ENCODE peak calls at places on chromosome 13, in seven cellular contexts. L, M, P, A, B, R and O are unnamed samples.

GRCh38 chr13:104740616-104741222 is 1674.5 kb upstream of the SLC10A2 start:
- DNase-seq in L (no peak), M (no peak), P (no peak), A (no peak), B (no peak), R (no peak), O (no peak)

GRCh38 chr13:48560657-48561337 is 27.9 kb upstream of the RCBTB2 start:
- DNase-seq in L (no peak), M (no peak), P (no peak), A (no peak), B (no peak), R (no peak), O (no peak)

GRCh38 chr13:27621366-27622101 is at the start of gene POLR1D:
- DNase-seq in L (peak), M (peak), P (peak), A (peak), B (no peak), R (peak), O (peak)

GRCh38 chr13:101785858-101786257 is 333.4 kb downstream of the ITGBL1 start:
- DNase-seq in L (no peak), M (no peak), P (no peak), A (no peak), B (peak), R (peak), O (no peak)

GRCh38 chr13:24071016-24071415 is 89.5 kb upstream of the SPATA13 start:
- DNase-seq in L (no peak), M (no peak), P (no peak), A (no peak), B (no peak), R (no peak), O (no peak)

GRCh38 chr13:37277435-37278144 is 172.1 kb upstream of the CSNK1A1L start:
- DNase-seq in L (peak), M (no peak), P (no peak), A (no peak), B (no peak), R (no peak), O (no peak)

GRCh38 chr13:71634605-71635443 is 232.2 kb downstream of the DACH1 start:
- DNase-seq in L (no peak), M (no peak), P (no peak), A (no peak), B (no peak), R (no peak), O (no peak)

GRCh38 chr13:40102854-40103253 is 447.4 kb downstream of the COG6 start:
- DNase-seq in L (peak), M (no peak), P (peak), A (no peak), B (no peak), R (no peak), O (peak)

GRCh38 chr13:24148414-24149305 is 11.9 kb upstream of the SPATA13 start:
- DNase-seq in L (peak), M (peak), P (no peak), A (peak), B (peak), R (peak), O (no peak)

GRCh38 chr13:110546933-110547332 is 14.6 kb downstream of the RAB20 start:
- DNase-seq in L (peak), M (peak), P (peak), A (peak), B (no peak), R (peak), O (peak)

GRCh38 chr13:67135356-67135755 is 94.8 kb downstream of the PCDH9 start:
- DNase-seq in L (no peak), M (no peak), P (no peak), A (no peak), B (no peak), R (no peak), O (no peak)

GRCh38 chr13:42981317-42981716 is 10.7 kb downstream of the EPSTI1 start:
- DNase-seq in L (peak), M (no peak), P (no peak), A (no peak), B (no peak), R (no peak), O (no peak)

GRCh38 chr13:34756572-34756971 is 185.5 kb upstream of the NBEA start:
- DNase-seq in L (no peak), M (no peak), P (no peak), A (no peak), B (no peak), R (no peak), O (no peak)

GRCh38 chr13:91398413-91399188 is at the start of gene GPC5:
- DNase-seq in L (peak), M (peak), P (peak), A (peak), B (no peak), R (peak), O (peak)

GRCh38 chr13:37617162-37617561 is 18.6 kb upstream of the POSTN start:
- DNase-seq in L (peak), M (no peak), P (no peak), A (no peak), B (no peak), R (peak), O (no peak)

GRCh38 chr13:34349091-34349722 is 531.3 kb downstream of the RFC3 start:
- DNase-seq in L (peak), M (peak), P (no peak), A (no peak), B (no peak), R (peak), O (no peak)

GRCh38 chr13:39768962-39769361 is 113.5 kb downstream of the COG6 start:
- DNase-seq in L (peak), M (no peak), P (no peak), A (no peak), B (no peak), R (no peak), O (no peak)

DNA sequence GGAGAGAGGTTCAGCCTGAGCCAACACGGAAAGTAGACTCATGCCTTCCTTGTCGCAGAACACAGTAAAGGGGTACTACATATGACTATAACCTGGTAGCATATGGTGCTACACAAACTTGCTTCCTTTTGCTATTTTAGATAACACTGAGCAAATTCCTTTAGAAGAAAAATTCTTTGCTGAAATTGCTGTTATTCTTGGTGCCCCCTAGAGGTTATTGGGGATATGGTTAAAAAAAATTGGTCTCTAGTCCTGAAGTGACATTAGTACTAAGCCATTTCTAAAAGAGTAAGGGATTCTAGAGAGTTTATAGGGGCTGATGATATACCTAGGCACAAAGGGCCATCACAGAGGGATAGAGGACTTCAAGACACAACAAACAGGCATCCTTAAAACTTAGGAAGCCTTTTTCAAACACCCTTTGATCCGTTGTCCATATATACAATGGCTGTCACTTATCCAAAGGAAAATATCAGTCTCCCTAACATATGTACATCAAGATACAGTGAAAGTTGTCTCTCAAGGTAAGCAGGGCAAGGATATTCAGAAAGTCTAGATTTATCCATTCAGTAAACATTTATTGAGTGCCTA is 13.9 kb upstream of the HS6ST3 start:
- DNase-seq in L (peak), M (no peak), P (no peak), A (no peak), B (no peak), R (peak), O (no peak)
- TF ChIP-seq CTCF in L (peak), M (no peak), P (no peak), A (peak), B (peak), R (peak), O (no peak)

GRCh38 chr13:79973533-79973963 is 367.4 kb downstream of the SPRY2 start:
- DNase-seq in L (no peak), M (no peak), P (no peak), A (no peak), B (no peak), R (no peak), O (no peak)
- TF ChIP-seq CTCF in L (peak), M (no peak), P (no peak), A (peak), B (peak), R (peak), O (no peak)

GRCh38 chr13:82847595-82847994 is 1034.7 kb downstream of the SLITRK1 start:
- DNase-seq in L (peak), M (no peak), P (no peak), A (no peak), B (no peak), R (no peak), O (no peak)
- TF ChIP-seq CTCF in L (no peak), M (no peak), P (no peak), A (no peak), B (no peak), R (no peak), O (no peak)

GRCh38 chr13:20702530-20702929 is 969 bp upstream of the IL17D start:
- DNase-seq in L (peak), M (no peak), P (no peak), A (no peak), B (no peak), R (peak), O (no peak)

GRCh38 chr13:20706661-20707060 is 3.2 kb downstream of the IL17D start:
- DNase-seq in L (no peak), M (no peak), P (no peak), A (no peak), B (no peak), R (no peak), O (no peak)

GRCh38 chr13:20702945-20703784 is at the start of gene IL17D:
- DNase-seq in L (no peak), M (no peak), P (peak), A (peak), B (no peak), R (no peak), O (no peak)

GRCh38 chr13:20703785-20704458 is 423 bp downstream of the IL17D start:
- DNase-seq in L (peak), M (peak), P (peak), A (peak), B (no peak), R (peak), O (no peak)

GRCh38 chr13:20704459-20705069 is 1.1 kb downstream of the IL17D start:
- DNase-seq in L (no peak), M (no peak), P (no peak), A (no peak), B (no peak), R (no peak), O (no peak)
- TF ChIP-seq CTCF in L (no peak), M (no peak), P (no peak), A (no peak), B (no peak), R (no peak), O (no peak)

GRCh38 chr13:44969858-44970484 is 19.3 kb downstream of the NUFIP1 start:
- DNase-seq in L (peak), M (no peak), P (no peak), A (no peak), B (no peak), R (peak), O (no peak)

GRCh38 chr13:44971656-44972595 is 17.3 kb downstream of the NUFIP1 start:
- DNase-seq in L (peak), M (no peak), P (no peak), A (no peak), B (no peak), R (no peak), O (no peak)

GRCh38 chr13:44961997-44962396 is 27.3 kb downstream of the NUFIP1 start:
- DNase-seq in L (no peak), M (no peak), P (no peak), A (no peak), B (no peak), R (no peak), O (no peak)

GRCh38 chr13:44972956-44973581 is 16.2 kb downstream of the NUFIP1 start:
- DNase-seq in L (peak), M (no peak), P (no peak), A (no peak), B (no peak), R (peak), O (no peak)

DNA sequence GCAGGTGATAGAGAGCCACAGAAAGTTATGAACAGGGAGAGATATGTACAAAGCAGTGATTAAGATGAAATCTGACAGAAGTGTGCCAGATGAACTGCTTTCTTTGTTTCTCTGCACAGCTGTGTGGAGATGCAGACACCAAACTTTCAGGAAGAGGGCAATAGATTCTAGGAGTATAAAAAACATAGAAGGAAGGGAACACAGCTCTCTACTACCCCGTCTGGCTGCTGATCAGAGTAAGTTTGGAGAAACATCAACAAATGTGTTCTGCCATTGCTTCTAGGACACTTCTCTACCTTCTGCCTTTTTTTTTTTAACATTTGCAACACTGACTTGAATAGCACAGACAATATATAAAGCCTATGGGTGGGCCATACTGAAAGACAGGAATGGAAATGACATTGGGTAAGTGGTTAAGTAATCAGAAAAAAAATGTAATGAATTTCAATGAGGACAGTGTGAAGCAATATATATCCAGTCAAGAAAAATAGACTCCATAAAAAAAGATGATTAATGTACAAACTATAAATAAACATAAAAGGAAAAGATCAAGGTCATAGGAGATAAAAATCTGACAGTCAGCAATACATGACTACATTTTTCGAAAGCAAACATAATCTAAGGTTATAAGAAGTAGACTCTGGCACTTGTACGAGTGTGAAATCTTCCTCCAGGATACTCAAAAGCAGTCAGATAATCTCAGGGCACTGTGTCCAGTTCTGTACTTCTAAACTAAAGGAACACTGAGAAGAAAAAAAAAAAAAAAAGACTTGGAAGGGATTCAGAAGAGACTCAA is 21.4 kb downstream of the NUFIP1 start:
- DNase-seq in L (peak), M (no peak), P (no peak), A (no peak), B (no peak), R (peak), O (no peak)
- TF ChIP-seq CTCF in L (peak), M (no peak), P (no peak), A (no peak), B (no peak), R (peak), O (no peak)

GRCh38 chr13:113819341-113819730 is 44.5 kb downstream of the GAS6 start:
- DNase-seq in L (no peak), M (no peak), P (no peak), A (no peak), B (no peak), R (no peak), O (no peak)

GRCh38 chr13:113819731-113820715 is 43.9 kb downstream of the GAS6 start:
- DNase-seq in L (no peak), M (no peak), P (no peak), A (no peak), B (no peak), R (peak), O (no peak)

GRCh38 chr13:113821847-113822246 is 42.0 kb downstream of the GAS6 start:
- DNase-seq in L (no peak), M (no peak), P (no peak), A (no peak), B (no peak), R (no peak), O (no peak)

GRCh38 chr13:113822266-113822665 is 41.6 kb downstream of the GAS6 start:
- DNase-seq in L (no peak), M (no peak), P (no peak), A (no peak), B (no peak), R (no peak), O (no peak)

GRCh38 chr13:113820813-113821651 is 42.8 kb downstream of the GAS6 start:
- DNase-seq in L (peak), M (peak), P (peak), A (no peak), B (no peak), R (peak), O (no peak)
- TF ChIP-seq CTCF in L (peak), M (no peak), P (no peak), A (peak), B (no peak), R (no peak), O (no peak)

GRCh38 chr13:29104461-29104860 is 284.3 kb downstream of the MTUS2 start:
- DNase-seq in L (no peak), M (no peak), P (no peak), A (no peak), B (no peak), R (no peak), O (no peak)
- TF ChIP-seq CTCF in L (no peak), M (no peak), P (no peak), A (no peak), B (no peak), R (no peak), O (no peak)

GRCh38 chr13:113863511-113864302 is at the start of gene GAS6:
- DNase-seq in L (peak), M (no peak), P (peak), A (peak), B (no peak), R (peak), O (peak)
- TF ChIP-seq CTCF in L (no peak), M (no peak), P (no peak), A (no peak), B (peak), R (no peak), O (no peak)

GRCh38 chr13:49789961-49790360 is 2.5 kb downstream of the KPNA3 start:
- DNase-seq in L (no peak), M (no peak), P (no peak), A (no peak), B (no peak), R (no peak), O (no peak)

GRCh38 chr13:49786609-49787008 is 5.9 kb downstream of the KPNA3 start:
- DNase-seq in L (no peak), M (no peak), P (no peak), A (no peak), B (no peak), R (no peak), O (no peak)

GRCh38 chr13:49791753-49792549 is 531 bp downstream of the KPNA3 start:
- DNase-seq in L (peak), M (peak), P (peak), A (peak), B (no peak), R (peak), O (no peak)

GRCh38 chr13:49792550-49793324 is at the start of gene KPNA3:
- DNase-seq in L (peak), M (peak), P (peak), A (peak), B (peak), R (peak), O (peak)

DNA sequence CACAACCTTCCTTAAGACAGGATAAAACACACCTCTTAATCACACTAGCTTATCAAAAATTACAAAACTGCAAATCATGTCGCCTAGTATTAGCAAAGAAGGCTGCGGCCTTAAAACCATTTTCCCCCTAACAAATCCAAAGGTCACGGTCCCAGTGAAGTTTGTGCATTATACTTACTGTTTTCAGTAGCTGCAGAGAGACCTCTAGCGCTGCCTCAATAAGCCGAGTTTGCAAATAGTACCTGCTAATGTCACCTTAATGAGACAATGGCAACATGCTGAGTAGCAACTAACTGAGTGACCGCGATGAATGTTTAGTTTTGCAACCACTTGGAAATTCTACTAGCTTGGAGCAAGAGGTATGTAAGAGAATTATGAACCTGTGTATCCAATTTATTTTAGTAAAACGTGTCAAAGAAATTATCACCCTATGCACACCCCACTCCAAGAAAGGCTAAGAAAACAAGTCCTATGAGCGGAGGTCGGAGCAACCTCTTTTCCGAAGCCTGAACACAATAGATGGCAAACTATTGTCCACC is 1.2 kb downstream of the KPNA3 start:
- DNase-seq in L (peak), M (no peak), P (no peak), A (no peak), B (no peak), R (peak), O (no peak)
- TF ChIP-seq CTCF in L (no peak), M (no peak), P (no peak), A (no peak), B (peak), R (no peak), O (no peak)